ENCODE peak calls at places on chromosomes 12 and 14, in eight cellular contexts. S is heart right ventricle; X is suprapubic skin; B is CD8-positive, alpha-beta memory T cell; Y is Karpas-422; P is caudate nucleus; U is K562; M is HCT116. L is an unnamed sample.

GRCh38 chr12:114483996-114484395 is 78.1 kb upstream of the TBX5 start:
- DNase-seq in S (no peak), X (no peak), B (no peak), Y (no peak), P (no peak), U (no peak), M (no peak), L (no peak)

GRCh38 chr14:39880106-39880695 is 448.0 kb upstream of the FBXO33 start:
- DNase-seq in S (no peak), X (no peak), B (no peak), Y (no peak), P (no peak), U (no peak), M (no peak), L (no peak)

GRCh38 chr12:49332891-49333371 is 4.1 kb downstream of the C1QL4 start:
- DNase-seq in S (no peak), X (no peak), B (no peak), Y (no peak), P (no peak), U (no peak), M (no peak), L (no peak)

GRCh38 chr12:4909734-4910501 is at the start of gene KCNA1:
- DNase-seq in S (no peak), X (no peak), B (no peak), Y (no peak), P (peak), U (no peak), M (no peak), L (no peak)

GRCh38 chr14:73591690-73592448 is at the start of gene ACOT4:
- DNase-seq in S (no peak), X (no peak), B (peak), Y (peak), P (peak), U (no peak), M (no peak), L (no peak)

GRCh38 chr12:130971871-130972588 is 18.3 kb downstream of the ADGRD1 start:
- DNase-seq in S (no peak), X (peak), B (no peak), Y (no peak), P (no peak), U (no peak), M (no peak), L (no peak)

GRCh38 chr12:26928661-26929060 is 9.1 kb downstream of the INTS13 start:
- DNase-seq in S (no peak), X (no peak), B (no peak), Y (no peak), P (no peak), U (no peak), M (no peak), L (no peak)

GRCh38 chr14:91361236-91361811 is 56.3 kb downstream of the CCDC88C start:
- DNase-seq in S (no peak), X (no peak), B (no peak), Y (no peak), P (peak), U (no peak), M (no peak), L (no peak)

GRCh38 chr14:68815288-68816182 is 22.7 kb upstream of the ZFP36L1 start:
- DNase-seq in S (no peak), X (peak), B (no peak), Y (peak), P (peak), U (no peak), M (no peak), L (no peak)

GRCh38 chr14:101501341-101501740 is 60.0 kb upstream of the DIO3 start:
- DNase-seq in S (no peak), X (peak), B (no peak), Y (no peak), P (no peak), U (no peak), M (no peak), L (no peak)

DNA sequence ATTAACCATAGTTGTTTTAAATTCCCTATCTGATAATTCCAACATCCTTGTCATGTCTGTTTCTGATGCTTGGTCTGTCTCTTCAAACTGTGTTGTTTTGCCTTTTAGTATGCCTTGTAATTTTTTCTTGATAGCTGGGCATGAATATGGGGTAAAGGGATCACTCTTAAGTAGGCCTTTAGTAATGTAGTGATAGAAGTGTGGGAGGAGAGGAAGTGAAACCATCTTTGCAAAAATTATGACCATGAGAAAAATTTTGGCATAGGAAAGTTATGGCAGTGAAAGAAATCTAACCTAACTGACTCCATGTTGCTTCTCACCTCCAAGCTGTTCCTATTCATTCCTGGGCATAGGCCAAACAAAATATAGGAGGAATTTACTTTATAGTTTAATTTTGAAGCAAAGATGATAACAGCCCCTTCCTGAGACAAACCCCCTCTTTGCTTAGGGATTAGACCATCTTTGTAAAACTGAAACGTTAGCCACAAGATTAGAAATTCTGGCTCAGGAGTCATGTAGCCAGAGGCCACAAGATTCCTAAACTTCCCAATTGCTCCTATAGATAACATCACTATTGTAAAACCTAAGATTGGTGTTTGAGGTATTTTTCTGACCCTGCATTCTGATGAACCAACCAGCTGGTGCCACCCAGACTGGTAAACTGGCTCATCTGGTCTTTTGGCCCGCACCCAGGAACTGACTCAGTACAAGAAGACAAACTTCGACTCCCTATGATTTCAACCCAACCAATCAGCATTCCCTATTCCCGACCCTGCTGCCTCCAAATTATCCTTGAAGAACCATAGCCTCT is 45.8 kb downstream of the CRADD start:
- DNase-seq in S (no peak), X (no peak), B (no peak), Y (peak), P (no peak), U (no peak), M (no peak), L (no peak)
- H3K27ac ChIP-seq in S (no peak), X (no peak), B (no peak), Y (no peak), P (no peak), U (no peak), M (no peak), L (no peak)

DNA sequence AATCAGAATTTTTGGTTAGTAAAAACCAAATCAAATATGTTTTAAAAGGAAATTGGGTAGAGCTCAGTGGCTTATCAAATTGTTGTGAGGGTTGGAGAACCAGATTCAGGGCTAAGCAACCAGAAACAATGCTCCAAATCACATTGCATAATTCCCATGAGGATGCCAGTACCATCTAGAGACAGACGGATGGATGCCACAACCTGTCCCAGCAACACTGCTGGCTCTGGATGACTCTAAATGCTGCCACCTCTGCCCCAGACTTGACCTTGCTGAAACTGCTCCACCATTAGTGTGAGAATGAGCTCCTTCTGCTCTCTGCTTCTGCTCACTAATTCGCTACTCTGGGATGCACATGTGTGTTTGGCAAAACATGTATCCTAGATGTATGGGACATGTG is 43.9 kb downstream of the FRS2 start:
- DNase-seq in S (no peak), X (no peak), B (no peak), Y (no peak), P (peak), U (no peak), M (no peak), L (no peak)
- H3K27ac ChIP-seq in S (no peak), X (no peak), B (no peak), Y (no peak), P (peak), U (no peak), M (no peak), L (no peak)

DNA sequence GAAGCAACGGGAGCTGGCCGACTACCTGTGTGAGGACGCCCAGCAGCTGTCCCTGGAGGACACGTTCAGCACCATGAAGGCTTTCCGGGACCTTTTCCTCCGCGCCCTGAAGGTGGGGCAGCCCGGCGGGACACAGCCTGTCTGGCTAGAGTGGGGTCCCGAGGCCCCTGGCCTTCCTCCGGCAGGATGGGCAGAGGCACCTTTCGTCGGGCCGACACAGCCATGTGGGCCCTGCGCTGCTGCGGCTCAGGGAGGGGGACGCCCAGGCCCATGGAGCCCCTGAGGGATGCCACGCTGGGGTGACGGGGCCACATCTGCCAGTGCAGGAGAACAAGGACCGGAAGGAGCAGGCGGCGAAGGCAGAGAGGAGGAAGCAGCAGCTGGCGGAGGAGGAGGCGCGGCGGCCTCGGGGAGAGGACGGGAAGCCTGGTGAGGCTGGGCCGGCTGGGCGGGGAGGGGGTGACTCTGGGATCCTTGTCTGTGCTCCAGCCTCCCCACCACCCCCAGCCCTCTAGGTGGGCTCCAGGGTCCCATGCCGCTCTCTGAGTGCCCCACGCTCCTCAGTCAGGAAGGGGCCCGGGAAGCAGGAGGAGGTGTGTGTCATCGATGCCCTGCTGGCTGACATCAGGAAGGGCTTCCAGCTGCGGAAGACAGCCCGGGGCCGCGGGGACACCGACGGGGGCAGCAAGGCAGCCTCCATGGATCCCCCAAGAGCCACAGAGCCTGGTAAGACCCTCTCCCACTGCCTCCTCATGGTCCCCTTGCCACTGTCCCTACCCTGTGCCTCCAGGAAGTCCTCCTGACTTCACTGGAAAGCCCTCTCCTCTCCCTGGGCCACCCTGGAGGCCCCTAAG is 10.9 kb upstream of the ADSS1 start:
- DNase-seq in S (no peak), X (no peak), B (no peak), Y (no peak), P (no peak), U (no peak), M (no peak), L (no peak)
- H3K27ac ChIP-seq in S (no peak), X (no peak), B (no peak), Y (no peak), P (no peak), U (no peak), M (no peak), L (no peak)

GRCh38 chr12:2246358-2246757 is 193.6 kb downstream of the CACNA1C start:
- DNase-seq in S (no peak), X (no peak), B (no peak), Y (no peak), P (no peak), U (no peak), M (no peak), L (no peak)

GRCh38 chr12:2250797-2251196 is 198.0 kb downstream of the CACNA1C start:
- DNase-seq in S (no peak), X (no peak), B (no peak), Y (no peak), P (no peak), U (no peak), M (no peak), L (peak)

GRCh38 chr12:2247109-2247508 is 194.3 kb downstream of the CACNA1C start:
- DNase-seq in S (no peak), X (no peak), B (no peak), Y (no peak), P (no peak), U (no peak), M (no peak), L (no peak)

GRCh38 chr12:2248901-2249381 is 196.2 kb downstream of the CACNA1C start:
- DNase-seq in S (no peak), X (no peak), B (no peak), Y (peak), P (no peak), U (no peak), M (no peak), L (peak)

DNA sequence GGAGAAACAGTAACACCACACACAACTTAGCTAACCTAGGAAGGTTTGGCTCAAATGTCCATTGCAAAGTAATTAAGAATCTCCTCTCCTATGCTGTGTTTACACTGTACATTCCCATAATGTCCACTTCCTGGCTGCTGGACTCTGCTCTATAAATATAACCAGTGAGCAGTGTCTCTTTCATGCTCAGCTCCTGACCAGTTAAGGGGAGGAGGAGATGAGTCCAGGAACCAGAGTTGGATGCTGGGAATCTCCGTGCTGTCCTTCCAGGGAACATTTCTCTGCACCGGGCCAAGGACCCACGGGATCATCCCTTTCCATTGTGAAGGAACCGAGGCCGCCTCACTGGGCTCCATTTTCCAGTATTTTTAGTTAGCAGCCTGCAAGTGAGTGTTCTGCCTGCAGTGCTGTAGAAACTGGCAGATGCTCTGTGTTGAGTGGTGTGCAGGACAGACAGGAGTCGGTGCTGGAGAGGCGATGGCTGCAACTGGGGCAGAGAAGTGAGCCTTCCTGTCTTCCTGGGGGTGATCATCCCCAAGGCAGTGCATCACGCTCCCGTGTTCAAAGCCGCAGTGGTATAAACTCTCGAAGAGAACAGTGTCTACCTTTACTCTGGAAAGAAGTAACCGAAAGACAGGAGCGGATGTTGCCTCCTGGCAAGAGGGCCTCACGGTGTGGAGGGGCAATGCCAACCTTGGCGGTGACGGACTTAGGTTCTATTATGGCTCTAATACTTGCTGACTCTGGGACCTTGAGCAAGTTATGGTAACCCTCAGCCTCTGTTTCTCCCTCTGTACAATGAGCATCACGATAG is 195.5 kb downstream of the CACNA1C start:
- DNase-seq in S (no peak), X (no peak), B (no peak), Y (no peak), P (no peak), U (no peak), M (no peak), L (no peak)
- H3K27ac ChIP-seq in S (no peak), X (no peak), B (no peak), Y (no peak), P (no peak), U (no peak), M (no peak), L (no peak)